ENCODE peak calls at places on chromosomes 4 and X, in five cellular contexts. M is SK-N-SH, X is hepatocyte, E is psoas muscle, Q is right lobe of liver. F is an unnamed sample. For H3K4me1, the result is how much of the 10 kb centered on the place peaks cover.

GRCh38 chr4:7295917-7296660 is 103.8 kb downstream of the SORCS2 start:
- DNase-seq in M (peak), Q (peak), E (peak), X (peak), F (no peak)

GRCh38 chrX:66751136-66751782 is 112.4 kb upstream of the EDA2R start:
- DNase-seq in M (no peak), X (no peak), Q (no peak), E (no peak), F (no peak)

GRCh38 chr4:108544504-108544903 is 75.9 kb upstream of the RPL34 start:
- DNase-seq in E (no peak), Q (no peak), X (no peak), M (no peak), F (no peak)

GRCh38 chr4:8643441-8643840 is 50.9 kb downstream of the CPZ start:
- DNase-seq in X (no peak), Q (no peak), E (no peak), M (no peak), F (no peak)

GRCh38 chrX:96314974-96315373 is 369.7 kb upstream of the DIAPH2 start:
- DNase-seq in M (no peak), Q (no peak), X (no peak), E (no peak), F (no peak)

GRCh38 chr4:38383646-38384121 is 280.3 kb upstream of the KLF3 start:
- DNase-seq in Q (no peak), X (no peak), E (no peak), M (no peak), F (no peak)

GRCh38 chrX:154661200-154661599 is 7.8 kb upstream of the CTAG2 start:
- DNase-seq in X (no peak), M (no peak), E (no peak), Q (no peak), F (no peak)

GRCh38 chrX:7272301-7272700 is 124.3 kb upstream of the PUDP start:
- DNase-seq in E (no peak), X (no peak), Q (no peak), M (no peak), F (no peak)

GRCh38 chr4:70721747-70722146 is at the start of gene RUFY3:
- DNase-seq in E (no peak), Q (no peak), M (peak), X (peak), F (no peak)

DNA sequence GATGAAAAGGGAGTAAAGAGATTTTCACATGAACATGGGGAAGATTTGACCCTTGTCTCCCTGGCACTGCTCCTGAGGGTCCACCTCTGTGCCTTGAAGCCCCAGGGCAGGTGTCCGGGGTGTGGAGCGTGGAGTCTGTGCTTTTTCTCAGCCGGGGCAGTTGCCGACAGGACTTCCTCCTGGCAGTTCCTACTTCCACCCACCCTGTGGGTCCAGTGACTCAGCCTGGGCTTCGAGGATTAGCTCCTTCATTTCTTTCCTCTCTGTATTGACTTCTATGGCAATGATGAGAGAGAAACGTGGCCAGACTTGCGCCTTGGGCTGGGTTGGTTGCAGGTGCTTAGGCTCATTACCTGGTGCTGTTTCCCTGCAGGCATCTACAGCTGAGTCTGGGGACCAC is 35.9 kb upstream of the CLCN4 start:
- DNase-seq in M (no peak), E (no peak), Q (no peak), X (no peak), F (no peak)
- H3K4me1 ChIP-seq in M (under half), E (under half), Q (under half), X (under half), F (under half)

DNA sequence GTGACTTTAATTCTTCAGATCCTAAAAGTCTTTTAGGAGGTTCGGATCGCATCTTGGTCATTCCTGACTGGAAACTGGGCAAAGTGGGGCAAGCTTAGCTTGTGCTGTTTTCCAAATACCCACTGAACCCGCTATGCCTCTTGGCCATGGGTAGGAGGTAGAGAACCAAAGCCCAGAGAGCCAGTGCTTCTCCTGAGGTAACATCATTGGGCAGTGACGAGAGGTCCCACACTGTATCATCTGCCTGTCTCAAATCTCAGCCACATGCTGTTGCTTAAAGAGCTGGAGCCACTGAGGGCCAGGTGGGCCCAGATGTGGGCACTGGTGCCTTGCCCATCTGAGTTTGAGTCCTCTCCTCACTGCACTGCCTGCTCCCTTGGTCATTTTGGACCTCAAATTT is 68.2 kb downstream of the SLC2A9 start:
- DNase-seq in Q (no peak), M (no peak), E (no peak), X (no peak), F (no peak)
- H3K4me1 ChIP-seq in Q (under half), M (under half), E (under half), X (under half), F (under half)

DNA sequence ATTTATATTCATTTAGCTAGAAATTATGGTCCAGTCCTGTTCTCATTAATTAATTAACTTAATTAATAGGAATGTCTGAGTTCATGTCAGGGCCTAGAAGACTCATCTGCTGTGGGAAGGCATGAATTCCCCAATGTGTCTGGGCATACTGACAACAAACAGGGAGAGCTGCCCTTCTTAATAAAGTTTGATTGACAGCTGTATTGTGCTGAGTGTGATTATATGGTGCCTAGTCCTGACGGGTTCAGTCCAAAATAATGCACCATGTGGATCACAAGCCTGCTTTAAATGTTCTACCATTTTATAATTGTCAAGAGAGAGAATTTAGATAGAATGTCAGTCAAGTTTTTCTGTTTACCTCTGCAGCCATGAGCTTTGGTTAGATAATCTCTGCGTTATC is 34.6 kb downstream of the ANXA10 start:
- DNase-seq in Q (no peak), E (no peak), M (no peak), X (no peak), F (no peak)
- H3K4me1 ChIP-seq in Q (under half), E (under half), M (under half), X (under half), F (under half)

GRCh38 chrX:41758391-41758790 is 34.4 kb downstream of the GPR82 start:
- DNase-seq in M (no peak), E (no peak), X (no peak), Q (no peak), F (no peak)

GRCh38 chrX:41761169-41761568 is 37.2 kb downstream of the GPR82 start:
- DNase-seq in Q (no peak), E (no peak), M (no peak), X (no peak), F (no peak)

GRCh38 chrX:41759817-41760216 is 35.8 kb downstream of the GPR82 start:
- DNase-seq in Q (no peak), X (no peak), M (peak), E (no peak), F (no peak)

DNA sequence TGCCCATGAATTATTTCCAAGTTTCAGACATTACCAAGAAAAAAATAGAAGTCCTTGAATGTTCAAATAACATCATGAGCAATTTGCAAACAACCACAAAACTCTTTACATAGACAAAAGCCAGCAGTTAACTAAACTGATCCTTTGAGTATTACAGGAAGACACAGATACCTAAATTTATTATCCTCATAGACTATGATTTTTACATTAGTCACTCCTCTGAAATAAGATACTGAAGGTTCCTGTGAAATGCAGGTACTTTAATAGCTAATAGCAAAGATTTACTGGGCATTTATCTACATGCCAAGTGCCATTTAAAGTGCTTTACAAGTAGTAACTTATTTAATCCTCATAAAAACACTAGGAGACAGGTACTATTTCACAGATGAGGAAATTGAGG is 37.7 kb downstream of the GPR82 start:
- DNase-seq in E (no peak), X (no peak), Q (no peak), M (no peak), F (no peak)
- H3K4me1 ChIP-seq in E (under half), X (under half), Q (under half), M (under half), F (under half)

GRCh38 chrX:9909254-9909653 is 57.9 kb upstream of the CLDN34 start:
- DNase-seq in X (no peak), Q (no peak), E (no peak), M (no peak), F (no peak)
- H3K4me1 ChIP-seq in X (under half), Q (under half), E (under half), M (under half), F (under half)